ENCODE peak calls at places on chromosomes 16 and 17, in eight cellular contexts. Z is central memory CD4-positive, alpha-beta T cell; L is activated CD4-positive, alpha-beta T cell treated with anti-CD3 and anti-CD28 coated beads for 24 hours; W is MG63; S is neural crest cell; T is epithelial cell of esophagus; R is AG08395; N is GM12892. Q is an unnamed sample.

GRCh38 chr16:763903-764750 is 3.6 kb downstream of the MSLN start:
- DNase-seq in W (no peak), R (no peak), N (no peak), S (no peak), T (no peak), L (no peak), Z (no peak), Q (no peak)

GRCh38 chr16:48383877-48384304 is 1.3 kb downstream of the SIAH1 start:
- DNase-seq in N (no peak), T (peak; percentile 36), R (no peak), L (no peak), W (no peak), Z (peak; percentile 5), S (no peak), Q (peak; percentile 27)

GRCh38 chr17:77948690-77949114 is 9.8 kb upstream of the TNRC6C start:
- DNase-seq in N (no peak), W (no peak), T (no peak), L (no peak), R (peak; percentile 71), S (peak; percentile 29), Z (no peak), Q (no peak)

GRCh38 chr16:66335704-66336329 is 30.7 kb upstream of the CDH5 start:
- DNase-seq in S (no peak), L (no peak), N (no peak), R (no peak), Z (no peak), W (no peak), T (peak; percentile 33), Q (no peak)

GRCh38 chr16:80459331-80459777 is 81.4 kb upstream of the DYNLRB2 start:
- DNase-seq in T (no peak), W (no peak), N (no peak), R (peak; percentile 9), S (no peak), L (no peak), Z (no peak), Q (peak; percentile 36)

GRCh38 chr16:89102035-89102776 is 8.6 kb downstream of the ACSF3 start:
- DNase-seq in L (no peak), W (no peak), Z (no peak), T (no peak), R (no peak), S (no peak), N (no peak), Q (no peak)

GRCh38 chr16:73396556-73396955 is 348.6 kb upstream of the ZFHX3 start:
- DNase-seq in R (no peak), S (no peak), Z (no peak), L (no peak), N (no peak), W (no peak), T (no peak), Q (no peak)

GRCh38 chr17:46003907-46004748 is 5.1 kb downstream of the STH start:
- DNase-seq in R (no peak), L (no peak), T (no peak), N (no peak), S (no peak), Z (no peak), W (peak; percentile 41), Q (peak; percentile 93)

GRCh38 chr17:72496461-72496860 is 375.6 kb downstream of the SOX9 start:
- DNase-seq in T (no peak), W (no peak), S (no peak), N (no peak), Z (no peak), L (no peak), R (no peak), Q (no peak)

GRCh38 chr16:27703545-27703944 is 153.6 kb downstream of the KATNIP start:
- DNase-seq in R (peak; percentile 40), N (no peak), Z (no peak), T (no peak), S (peak; percentile 37), W (no peak), L (no peak), Q (no peak)

GRCh38 chr16:54342001-54342776 is 55.6 kb upstream of the IRX3 start:
- DNase-seq in W (peak; percentile 46), Z (no peak), L (no peak), N (no peak), S (no peak), R (no peak), T (peak; percentile 55), Q (peak; percentile 14)

GRCh38 chr17:4101127-4101798 is 41.6 kb downstream of the ZZEF1 start:
- DNase-seq in L (no peak), W (no peak), T (peak; percentile 10), R (peak; percentile 38), N (no peak), Z (peak; percentile 45), S (no peak), Q (no peak)

GRCh38 chr16:81008151-81008789 is 1.3 kb downstream of the CENPN start:
- DNase-seq in S (no peak), N (no peak), W (no peak), Z (no peak), L (no peak), T (no peak), R (no peak), Q (no peak)

GRCh38 chr16:54366005-54366634 is 79.5 kb upstream of the IRX3 start:
- DNase-seq in R (no peak), L (no peak), Z (no peak), S (no peak), N (no peak), W (no peak), T (no peak), Q (no peak)

GRCh38 chr16:57325458-57325857 is 33.1 kb upstream of the CCL22 start:
- DNase-seq in R (no peak), S (no peak), Z (no peak), L (no peak), T (no peak), N (no peak), W (peak; percentile 78), Q (no peak)

GRCh38 chr17:72404872-72405271 is 284.1 kb downstream of the SOX9 start:
- DNase-seq in N (no peak), Z (no peak), W (no peak), S (no peak), T (no peak), R (peak; percentile 45), L (no peak), Q (no peak)

GRCh38 chr16:4316103-4316731 is 350 bp downstream of the GLIS2 start:
- DNase-seq in N (no peak), T (no peak), R (no peak), L (no peak), W (peak; percentile 50), Z (no peak), S (no peak), Q (no peak)

GRCh38 chr16:56372938-56373337 is 52.4 kb downstream of the AMFR start:
- DNase-seq in S (no peak), Z (no peak), N (no peak), R (no peak), T (no peak), W (no peak), L (no peak), Q (no peak)

GRCh38 chr17:73027130-73027741 is 65.3 kb downstream of the SLC39A11 start:
- DNase-seq in R (peak; percentile 81), N (no peak), T (no peak), L (no peak), Z (no peak), W (no peak), S (no peak), Q (no peak)

GRCh38 chr17:31095239-31096105 is 695 bp downstream of the NF1 start:
- DNase-seq in L (no peak), Z (peak; percentile 23), S (peak; percentile 27), R (peak; percentile 31), W (peak; percentile 58), N (no peak), T (peak; percentile 38), Q (peak; percentile 63)

GRCh38 chr16:57688487-57688986 is 6.1 kb upstream of the DRC7 start:
- DNase-seq in N (no peak), L (no peak), T (no peak), S (no peak), Z (no peak), R (no peak), W (no peak), Q (no peak)

GRCh38 chr16:26569793-26570192 is 496.9 kb upstream of the C16orf82 start:
- DNase-seq in T (no peak), N (no peak), W (peak; percentile 2), R (no peak), Z (no peak), S (peak; percentile 6), L (no peak), Q (peak; percentile 4)

GRCh38 chr17:11454096-11454495 is 144.2 kb upstream of the DNAH9 start:
- DNase-seq in L (no peak), R (no peak), T (no peak), W (no peak), N (no peak), Z (no peak), S (no peak), Q (no peak)

GRCh38 chr17:14940112-14940945 is 324.8 kb downstream of the PMP22 start:
- DNase-seq in L (no peak), N (no peak), W (peak; percentile 32), R (peak; percentile 27), Z (no peak), T (peak; percentile 52), S (no peak), Q (no peak)

GRCh38 chr16:78094166-78094565 is 5.3 kb upstream of the WWOX start:
- DNase-seq in N (no peak), T (no peak), S (no peak), L (no peak), W (no peak), R (no peak), Z (no peak), Q (no peak)

GRCh38 chr17:69175262-69175811 is 33.6 kb upstream of the ABCA6 start:
- DNase-seq in S (no peak), T (no peak), N (no peak), Z (no peak), R (no peak), L (no peak), W (no peak), Q (no peak)

GRCh38 chr17:34163123-34163522 is 92.0 kb upstream of the CCL2 start:
- DNase-seq in L (no peak), S (no peak), W (no peak), Z (no peak), R (no peak), T (no peak), N (no peak), Q (no peak)

GRCh38 chr16:6969594-6969993 is 363.1 kb upstream of the RBFOX1 start:
- DNase-seq in Z (no peak), T (no peak), L (no peak), N (no peak), R (no peak), S (no peak), W (no peak), Q (no peak)